ENCODE peak calls at places on chromosome 21, in four cellular contexts. One of them, this sample, is unnamed.

GRCh38 chr21:42518216-42518615 is 4.6 kb downstream of the SLC37A1 start:
- DNase-seq in NCI-H345: no peak
- DNase-seq in cardiac muscle cell: peak; percentile 70
- DNase-seq in T47D: no peak
- DNase-seq in this sample: peak; percentile 44

GRCh38 chr21:36075171-36075570 is 5.3 kb downstream of the CBR1 start:
- DNase-seq in T47D: no peak
- DNase-seq in NCI-H345: no peak
- DNase-seq in cardiac muscle cell: no peak
- DNase-seq in this sample: no peak

GRCh38 chr21:39084979-39085729 is 98.1 kb downstream of the PSMG1 start:
- DNase-seq in T47D: no peak
- DNase-seq in NCI-H345: no peak
- DNase-seq in cardiac muscle cell: no peak
- DNase-seq in this sample: no peak

GRCh38 chr21:37436180-37436579 is 69.6 kb downstream of the DYRK1A start:
- DNase-seq in NCI-H345: no peak
- DNase-seq in T47D: no peak
- DNase-seq in cardiac muscle cell: no peak
- DNase-seq in this sample: no peak

GRCh38 chr21:38266732-38267131 is 9.9 kb downstream of the KCNJ15 start:
- DNase-seq in NCI-H345: no peak
- DNase-seq in cardiac muscle cell: no peak
- DNase-seq in T47D: no peak
- DNase-seq in this sample: no peak

GRCh38 chr21:31220567-31220966 is 123.5 kb downstream of the TIAM1 start:
- DNase-seq in T47D: no peak
- DNase-seq in cardiac muscle cell: peak; percentile 52
- DNase-seq in NCI-H345: peak; percentile 76
- DNase-seq in this sample: no peak

GRCh38 chr21:43866233-43866632 is 1.2 kb downstream of the AGPAT3 start:
- DNase-seq in T47D: peak; percentile 27
- DNase-seq in cardiac muscle cell: peak; percentile 56
- DNase-seq in NCI-H345: no peak
- DNase-seq in this sample: no peak

GRCh38 chr21:25375675-25376074 is 231.6 kb downstream of the MRPL39 start:
- DNase-seq in T47D: no peak
- DNase-seq in cardiac muscle cell: peak; percentile 12
- DNase-seq in NCI-H345: no peak
- DNase-seq in this sample: no peak

GRCh38 chr21:33691945-33692594 is 49.8 kb downstream of the ITSN1 start:
- DNase-seq in cardiac muscle cell: no peak
- DNase-seq in T47D: no peak
- DNase-seq in NCI-H345: peak; percentile 17
- DNase-seq in this sample: no peak

GRCh38 chr21:44856131-44856530 is 17.4 kb downstream of the PTTG1IP start:
- DNase-seq in T47D: no peak
- DNase-seq in cardiac muscle cell: no peak
- DNase-seq in NCI-H345: no peak
- DNase-seq in this sample: no peak